ENCODE peak calls at places on chromosomes 1 and 21, in four cellular contexts. G is GM12865, Y is colonic mucosa, F is GM23248. H is an unnamed sample.

GRCh38 chr1:228145498-228146425 is 4.0 kb upstream of the GJC2 start:
- DNase-seq in G (no peak), Y (no peak), F (no peak), H (no peak)

GRCh38 chr1:183093821-183094287 is 70.6 kb downstream of the LAMC1 start:
- DNase-seq in F (peak), G (no peak), Y (no peak), H (no peak)

GRCh38 chr1:13699936-13700520 is at the start of gene PRDM2:
- DNase-seq in Y (peak), G (peak), F (peak), H (no peak)

GRCh38 chr1:109255097-109255651 is 5.8 kb downstream of the CELSR2 start:
- DNase-seq in Y (no peak), F (no peak), G (no peak), H (no peak)

GRCh38 chr21:25837545-25838263 is 102.9 kb downstream of the GABPA start:
- DNase-seq in Y (no peak), G (no peak), F (peak), H (no peak)

GRCh38 chr1:179141592-179142244 is 59.8 kb downstream of the TOR3A start:
- DNase-seq in F (peak), G (no peak), Y (no peak), H (no peak)

GRCh38 chr1:21647431-21648373 is 21.5 kb downstream of the RAP1GAP start:
- DNase-seq in Y (peak), G (peak), F (peak), H (no peak)

GRCh38 chr1:15429701-15430149 is 8.5 kb upstream of the CTRC start:
- DNase-seq in F (peak), Y (no peak), G (no peak), H (no peak)

GRCh38 chr1:93433407-93433961 is 14.4 kb upstream of the FNBP1L start:
- DNase-seq in Y (no peak), F (no peak), G (peak), H (no peak)

GRCh38 chr1:197391303-197392226 is 123.5 kb downstream of the CRB1 start:
- DNase-seq in F (no peak), Y (no peak), G (no peak), H (no peak)

GRCh38 chr1:83631836-83632235 is 367.1 kb downstream of the TTLL7 start:
- DNase-seq in Y (no peak), G (no peak), F (no peak), H (no peak)

GRCh38 chr1:97806336-97806735 is 114.5 kb downstream of the DPYD start:
- DNase-seq in F (peak), G (no peak), Y (no peak), H (no peak)

GRCh38 chr1:1960480-1961196 is 41.6 kb upstream of the TMEM52 start:
- DNase-seq in F (peak), G (no peak), Y (no peak), H (no peak)

GRCh38 chr1:20704390-20705301 is 13.2 kb downstream of the KIF17 start:
- DNase-seq in G (no peak), Y (no peak), F (no peak), H (no peak)

GRCh38 chr1:56986397-56986796 is 20.6 kb upstream of the C8B start:
- DNase-seq in F (no peak), Y (no peak), G (no peak), H (no peak)

GRCh38 chr1:160277330-160277729 is 7.6 kb downstream of the PEX19 start:
- DNase-seq in F (no peak), Y (no peak), G (no peak), H (no peak)

GRCh38 chr1:246769306-246769705 is 45.1 kb downstream of the SCCPDH start:
- DNase-seq in Y (peak), F (peak), G (no peak), H (peak)

GRCh38 chr1:228883535-228883934 is 148.3 kb downstream of the RHOU start:
- DNase-seq in Y (no peak), G (no peak), F (no peak), H (no peak)

GRCh38 chr1:220900842-220901241 is 21.6 kb downstream of the HLX start:
- DNase-seq in F (no peak), G (no peak), Y (no peak), H (no peak)

GRCh38 chr21:38777521-38777920 is 28.2 kb upstream of the ETS2 start:
- DNase-seq in G (peak), Y (no peak), F (no peak), H (no peak)

GRCh38 chr1:155648207-155649147 is 38.5 kb downstream of the MSTO1 start:
- DNase-seq in F (peak), Y (peak), G (no peak), H (peak)

GRCh38 chr1:181149326-181150000 is 61.0 kb downstream of the IER5 start:
- DNase-seq in Y (no peak), G (peak), F (no peak), H (no peak)

GRCh38 chr1:75795703-75796193 is 934 bp upstream of the MSH4 start:
- DNase-seq in G (peak), Y (no peak), F (no peak), H (no peak)

GRCh38 chr1:61842863-61843514 is 100.7 kb downstream of the PATJ start:
- DNase-seq in G (no peak), F (peak), Y (no peak), H (no peak)

GRCh38 chr1:64268653-64269557 is 65.5 kb downstream of the UBE2U start:
- DNase-seq in F (peak), G (peak), Y (peak), H (no peak)

GRCh38 chr1:5235355-5235899 is 581.0 kb downstream of the AJAP1 start:
- DNase-seq in G (no peak), Y (no peak), F (no peak), H (no peak)

GRCh38 chr1:85683292-85684025 is 24.8 kb downstream of the ZNHIT6 start:
- DNase-seq in G (no peak), F (peak), Y (no peak), H (no peak)

GRCh38 chr1:59856725-59857338 is 42.1 kb downstream of the HOOK1 start:
- DNase-seq in F (no peak), G (no peak), Y (peak), H (no peak)

GRCh38 chr1:167904641-167905040 is 9.3 kb downstream of the ADCY10 start:
- DNase-seq in Y (no peak), G (no peak), F (peak), H (no peak)

GRCh38 chr1:43522776-43523480 is 7.8 kb upstream of the PTPRF start:
- DNase-seq in G (no peak), F (peak), Y (peak), H (no peak)

GRCh38 chr1:45867697-45868346 is 64.4 kb downstream of the MAST2 start:
- DNase-seq in F (no peak), G (no peak), Y (no peak), H (no peak)

GRCh38 chr1:55717111-55717510 is 501.9 kb upstream of the USP24 start:
- DNase-seq in G (no peak), F (peak), Y (no peak), H (no peak)

GRCh38 chr1:232629250-232630046 is 485 bp downstream of the SIPA1L2 start:
- DNase-seq in F (peak), G (peak), Y (peak), H (peak)

GRCh38 chr1:83857108-83857507 is 141.8 kb downstream of the TTLL7 start:
- DNase-seq in Y (no peak), F (peak), G (peak), H (no peak)

GRCh38 chr1:214271174-214271858 is 9.6 kb upstream of the SMYD2 start:
- DNase-seq in Y (no peak), G (no peak), F (peak), H (no peak)

GRCh38 chr21:45613396-45613795 is 30.1 kb upstream of the PCBP3 start:
- DNase-seq in F (no peak), G (no peak), Y (no peak), H (no peak)

GRCh38 chr21:45611296-45611695 is 32.2 kb upstream of the PCBP3 start:
- DNase-seq in Y (no peak), G (no peak), F (no peak), H (peak)

GRCh38 chr21:45615145-45615711 is 28.3 kb upstream of the PCBP3 start:
- DNase-seq in F (peak), Y (peak), G (peak), H (no peak)

GRCh38 chr21:45613881-45614280 is 29.6 kb upstream of the PCBP3 start:
- DNase-seq in F (no peak), Y (no peak), G (no peak), H (no peak)

GRCh38 chr21:45612096-45613019 is 31.2 kb upstream of the PCBP3 start:
- DNase-seq in G (no peak), Y (no peak), F (peak), H (no peak)
- H3K4me3 ChIP-seq in G (no peak), Y (no peak), F (no peak), H (no peak)

GRCh38 chr1:205811660-205812059 is 1.3 kb downstream of the SLC41A1 start:
- DNase-seq in G (no peak), Y (no peak), F (peak), H (no peak)
- H3K4me3 ChIP-seq in G (no peak), Y (peak), F (peak), H (peak)

GRCh38 chr21:45543371-45543709 is 1.1 kb upstream of the SLC19A1 start:
- DNase-seq in G (no peak), F (no peak), Y (no peak), H (no peak)
- H3K4me3 ChIP-seq in G (no peak), F (no peak), Y (no peak), H (no peak)

GRCh38 chr1:226731257-226731893 is 7.7 kb downstream of the ITPKB start:
- DNase-seq in F (no peak), G (no peak), Y (no peak), H (no peak)
- H3K4me3 ChIP-seq in F (no peak), G (no peak), Y (no peak), H (no peak)

DNA sequence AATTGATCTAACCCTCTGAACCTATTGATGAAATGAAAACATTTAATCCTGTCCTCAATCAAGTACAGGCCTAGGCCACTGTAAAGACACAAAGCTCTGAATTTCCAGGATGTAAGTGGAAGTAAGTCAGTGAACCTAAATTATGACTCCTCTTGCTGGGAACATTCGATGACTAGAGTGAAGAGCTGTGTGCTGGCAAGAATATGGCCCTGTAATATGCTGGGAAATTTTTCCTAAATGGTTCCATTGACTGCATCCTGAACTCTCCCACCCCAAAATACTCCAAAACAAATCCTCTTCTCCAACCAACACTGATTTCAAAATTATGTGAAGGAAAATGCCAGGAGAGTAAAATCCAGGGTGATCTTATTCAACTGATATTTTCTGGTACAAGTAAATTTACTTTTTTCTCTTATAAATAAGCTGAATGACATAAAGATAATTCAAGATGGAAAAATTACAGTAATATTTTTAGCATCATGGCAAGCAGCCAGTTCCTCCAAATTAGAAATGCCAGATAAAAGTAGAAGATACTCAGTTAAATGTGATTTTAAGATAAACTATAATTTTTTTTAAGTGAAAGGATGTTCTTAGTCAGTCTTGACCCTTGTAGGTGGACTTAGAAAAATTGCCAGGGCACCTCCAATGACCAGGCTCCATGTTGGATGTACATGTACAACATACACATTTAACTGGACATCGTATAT is 269.4 kb downstream of the PTGER3 start:
- DNase-seq in Y (no peak), F (peak), G (no peak), H (no peak)
- H3K4me3 ChIP-seq in Y (no peak), F (no peak), G (no peak), H (no peak)

DNA sequence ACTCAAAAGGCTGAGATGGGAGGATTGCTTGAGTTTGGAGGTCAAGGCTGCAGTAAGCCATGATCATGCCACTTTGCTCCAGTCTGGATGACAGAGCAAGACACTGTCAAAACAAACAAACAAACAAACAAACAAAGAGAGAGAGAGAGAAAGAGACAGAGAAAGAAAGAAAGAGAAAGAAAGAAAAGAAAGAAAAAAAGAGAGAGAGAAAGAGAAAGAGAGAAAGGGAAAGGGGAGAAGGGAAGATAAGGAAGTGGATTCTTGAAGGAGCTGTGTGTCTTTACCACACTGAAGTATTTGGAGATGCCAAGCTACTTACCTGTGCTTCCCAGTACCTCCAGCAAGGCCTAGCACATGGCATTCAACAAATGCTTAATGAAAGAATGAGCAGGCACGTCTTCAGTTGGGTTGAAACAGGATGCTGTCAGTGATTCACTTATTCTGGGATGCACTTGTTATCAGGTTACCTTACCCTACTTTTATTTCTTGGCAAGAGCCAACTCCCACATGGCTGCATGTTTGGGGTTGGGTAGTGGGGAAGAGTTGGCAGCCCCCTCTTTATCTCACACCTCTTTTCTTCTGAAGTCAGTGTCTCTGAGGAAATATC is 28.8 kb downstream of the CD101 start:
- DNase-seq in G (no peak), Y (no peak), F (no peak), H (no peak)
- H3K4me3 ChIP-seq in G (no peak), Y (no peak), F (no peak), H (no peak)

DNA sequence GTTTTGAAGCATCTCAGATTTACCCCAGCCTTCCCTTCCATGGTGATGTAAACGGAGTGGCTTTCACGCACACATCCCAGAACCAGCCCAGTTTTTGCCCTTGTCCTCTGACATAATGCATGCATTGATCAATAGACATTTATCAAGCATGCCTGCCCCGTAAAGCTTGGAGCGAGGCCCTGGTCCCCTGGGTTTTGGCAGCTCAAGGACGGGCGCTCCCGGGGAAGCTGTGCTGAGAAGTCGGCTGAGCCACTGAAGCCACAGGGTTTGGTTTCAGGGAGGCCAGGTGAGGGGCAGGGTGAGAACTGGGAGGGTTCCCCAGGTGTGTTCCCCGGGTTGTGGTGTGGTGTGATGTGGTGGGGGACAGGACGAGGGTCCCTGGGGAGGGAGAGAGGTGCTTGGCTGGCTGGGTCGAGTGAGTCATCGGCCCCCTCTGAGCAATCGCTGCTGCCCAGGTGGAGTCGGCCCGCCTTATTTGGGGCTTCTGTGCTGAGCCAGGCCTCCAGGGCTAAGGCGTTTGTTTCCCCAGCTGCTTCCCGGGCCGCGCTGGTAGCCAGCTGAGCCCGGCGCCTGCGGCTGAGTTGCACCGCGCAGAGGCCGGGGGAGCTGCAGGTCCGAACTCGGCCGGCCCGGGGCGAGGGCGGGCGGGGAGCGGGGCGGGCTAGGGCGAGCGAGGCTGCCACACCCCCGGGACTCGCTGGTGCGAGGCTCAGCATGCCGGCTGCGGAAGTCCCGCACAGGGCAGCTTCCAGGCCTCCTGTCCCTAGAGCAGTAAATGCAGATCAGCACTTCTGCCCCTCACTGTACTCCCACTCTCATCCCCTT is 23.6 kb downstream of the ATP2B4 start:
- DNase-seq in Y (peak), G (peak), F (peak), H (no peak)
- H3K4me3 ChIP-seq in Y (peak), G (peak), F (peak), H (peak)

GRCh38 chr1:218368686-218369085 is 23.6 kb downstream of the TGFB2 start:
- DNase-seq in G (no peak), F (no peak), Y (no peak), H (no peak)

GRCh38 chr1:218366322-218367052 is 21.4 kb downstream of the TGFB2 start:
- DNase-seq in F (no peak), Y (no peak), G (no peak), H (no peak)

GRCh38 chr1:218367118-218367517 is 22.0 kb downstream of the TGFB2 start:
- DNase-seq in F (no peak), G (no peak), Y (no peak), H (no peak)

GRCh38 chr1:218371927-218372672 is 27.0 kb downstream of the TGFB2 start:
- DNase-seq in G (no peak), Y (no peak), F (peak), H (no peak)

GRCh38 chr1:218369688-218370511 is 24.8 kb downstream of the TGFB2 start:
- DNase-seq in G (no peak), F (peak), Y (no peak), H (no peak)
- H3K4me3 ChIP-seq in G (no peak), F (no peak), Y (no peak), H (peak)

DNA sequence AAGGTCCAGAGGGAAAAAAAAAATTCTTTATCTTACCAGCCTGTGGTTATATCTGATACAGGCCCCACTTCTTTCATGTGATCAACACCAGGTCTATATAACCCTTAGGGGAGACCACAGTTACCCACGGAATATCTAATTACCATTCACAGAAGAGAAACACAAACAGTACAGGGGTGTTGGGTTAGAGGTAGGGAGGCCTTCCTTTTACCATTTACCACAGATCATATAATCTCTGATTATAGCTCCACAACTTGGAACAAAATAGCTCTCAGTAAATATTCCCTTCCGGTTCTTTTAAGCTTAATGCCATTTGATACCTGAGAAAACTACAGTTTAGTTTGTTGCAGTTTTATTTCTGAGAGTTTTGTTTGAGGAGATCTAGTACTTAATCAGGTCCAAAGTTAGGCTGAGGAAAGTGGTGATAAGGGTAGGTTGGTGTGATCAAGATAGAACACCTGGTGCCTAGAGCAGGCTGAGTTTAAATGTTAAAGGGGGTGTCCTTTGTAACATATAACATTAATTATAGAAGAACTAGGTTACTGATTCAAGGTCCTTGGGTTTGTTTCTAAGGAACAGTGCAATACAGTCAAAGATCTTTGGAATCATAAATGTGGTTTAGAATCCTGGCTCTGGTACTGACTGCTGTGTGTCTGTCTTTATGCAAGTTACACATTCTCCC is 14.1 kb downstream of the EPB41 start:
- DNase-seq in Y (no peak), F (no peak), G (no peak), H (no peak)
- H3K4me3 ChIP-seq in Y (no peak), F (no peak), G (no peak), H (no peak)